ENCODE peak calls at places on chromosomes 7 and 10, in eight cellular contexts. E is cardiac fibroblast; B is activated CD4-positive, CD25-positive, alpha-beta regulatory T cell; F is ACHN; Z is CD8-positive, alpha-beta T cell; O is LHCN-M2; R is lung microvascular endothelial cell; U is HEK293T. N is an unnamed sample.

GRCh38 chr10:113753020-113753692 is 1.7 kb downstream of the PLEKHS1 start:
- DNase-seq in E (no peak), B (no peak), F (no peak), Z (no peak), O (peak; percentile 50), R (peak; percentile 48), U (no peak), N (no peak)

GRCh38 chr10:129033790-129034272 is 433.2 kb upstream of the MGMT start:
- DNase-seq in E (no peak), B (no peak), F (no peak), Z (peak; percentile 34), O (no peak), R (no peak), U (no peak), N (no peak)

GRCh38 chr10:60943372-60944158 is 420 bp downstream of the RHOBTB1 start:
- DNase-seq in E (peak; percentile 64), B (no peak), F (peak; percentile 69), Z (peak; percentile 10), O (peak; percentile 67), R (peak; percentile 86), U (peak; percentile 47), N (peak; percentile 26)

GRCh38 chr10:29239569-29240472 is 49.0 kb upstream of the LYZL1 start:
- DNase-seq in E (peak; percentile 39), B (no peak), F (peak; percentile 29), Z (no peak), O (peak; percentile 11), R (peak; percentile 44), U (peak; percentile 59), N (no peak)

GRCh38 chr10:71087622-71088021 is 124.7 kb upstream of the UNC5B start:
- DNase-seq in E (no peak), B (no peak), F (no peak), Z (no peak), O (no peak), R (no peak), U (peak; percentile 2), N (no peak)

GRCh38 chr7:138008588-138009349 is 6.9 kb upstream of the CREB3L2 start:
- DNase-seq in E (peak; percentile 83), B (no peak), F (peak; percentile 76), Z (peak; percentile 22), O (peak; percentile 80), R (peak; percentile 74), U (peak; percentile 71), N (no peak)

GRCh38 chr7:88789480-88790064 is 6.0 kb downstream of the TEX47 start:
- DNase-seq in E (peak; percentile 50), B (no peak), F (peak; percentile 69), Z (no peak), O (peak; percentile 13), R (peak; percentile 45), U (no peak), N (no peak)

GRCh38 chr7:94052398-94053180 is 48.4 kb upstream of the BET1 start:
- DNase-seq in E (no peak), B (no peak), F (peak; percentile 56), Z (no peak), O (no peak), R (no peak), U (no peak), N (no peak)

GRCh38 chr10:78362406-78363022 is 328.9 kb downstream of the RPS24 start:
- DNase-seq in E (no peak), B (no peak), F (no peak), Z (no peak), O (no peak), R (no peak), U (no peak), N (no peak)

GRCh38 chr7:31958216-31958615 is 112.0 kb downstream of the PDE1C start:
- DNase-seq in E (peak; percentile 59), B (no peak), F (no peak), Z (no peak), O (peak; percentile 15), R (no peak), U (no peak), N (no peak)

GRCh38 chr7:126662826-126663225 is 589.9 kb downstream of the GRM8 start:
- DNase-seq in E (no peak), B (no peak), F (no peak), Z (no peak), O (no peak), R (no peak), U (no peak), N (no peak)

GRCh38 chr7:16062269-16062668 is 359.1 kb downstream of the CRPPA start:
- DNase-seq in E (peak; percentile 90), B (no peak), F (no peak), Z (no peak), O (peak; percentile 93), R (peak; percentile 95), U (no peak), N (no peak)

GRCh38 chr7:42426163-42426562 is 189.2 kb upstream of the GLI3 start:
- DNase-seq in E (peak; percentile 87), B (no peak), F (no peak), Z (no peak), O (peak; percentile 9), R (no peak), U (no peak), N (no peak)

GRCh38 chr7:100544386-100544785 is 5.4 kb downstream of the AGFG2 start:
- DNase-seq in E (no peak), B (no peak), F (no peak), Z (no peak), O (no peak), R (no peak), U (no peak), N (no peak)

GRCh38 chr7:138937484-138937883 is 43.7 kb downstream of the KIAA1549 start:
- DNase-seq in E (no peak), B (no peak), F (no peak), Z (no peak), O (no peak), R (no peak), U (no peak), N (no peak)